ENCODE peak calls at places on chromosome 19, in seven cellular contexts. Z is mesothelial cell of epicardium; F is HT-29; K is uterus; A is lower leg skin; I is stimulated activated CD4-positive, alpha-beta T cell treated with anti-CD3 and anti-CD28 coated beads, Interleukin-2, amount 100 ng/mL, for 48 hours; E is nephron progenitor cell. G is an unnamed sample.

GRCh38 chr19:18304496-18305312 is 18.2 kb downstream of the LSM4 start:
- DNase-seq in Z (peak; percentile 70), F (peak; percentile 60), K (peak; percentile 87), A (peak; percentile 98), I (peak; percentile 78), E (peak; percentile 62), G (peak; percentile 96)

GRCh38 chr19:10836478-10837325 is 690 bp upstream of the TMED1 start:
- DNase-seq in Z (no peak), F (no peak), K (peak; percentile 86), A (peak; percentile 96), I (peak; percentile 68), E (peak; percentile 32), G (peak; percentile 87)

GRCh38 chr19:43626838-43627237 is 7.4 kb upstream of the ZNF428 start:
- DNase-seq in Z (no peak), F (no peak), K (no peak), A (no peak), I (no peak), E (no peak), G (no peak)

GRCh38 chr19:57611113-57611512 is 2.9 kb upstream of the ZNF134 start:
- DNase-seq in Z (no peak), F (no peak), K (no peak), A (no peak), I (no peak), E (no peak), G (no peak)

GRCh38 chr19:35882074-35882832 is 13.9 kb downstream of the APLP1 start:
- DNase-seq in Z (no peak), F (peak; percentile 90), K (peak; percentile 60), A (no peak), I (no peak), E (no peak), G (no peak)

GRCh38 chr19:13064092-13064489 is 38.6 kb downstream of the LYL1 start:
- DNase-seq in Z (no peak), F (no peak), K (no peak), A (no peak), I (no peak), E (no peak), G (no peak)

GRCh38 chr19:58513694-58514563 is 2.1 kb upstream of the SLC27A5 start:
- DNase-seq in Z (peak; percentile 96), F (peak; percentile 99), K (peak; percentile 69), A (peak; percentile 96), I (peak; percentile 95), E (peak; percentile 97), G (peak; percentile 91)

GRCh38 chr19:18401580-18402112 is 4.2 kb upstream of the LRRC25 start:
- DNase-seq in Z (no peak), F (peak; percentile 87), K (no peak), A (no peak), I (no peak), E (no peak), G (no peak)

GRCh38 chr19:12984683-12985048 is 10.6 kb upstream of the NFIX start:
- DNase-seq in Z (no peak), F (no peak), K (no peak), A (no peak), I (no peak), E (no peak), G (peak; percentile 70)

GRCh38 chr19:30148039-30148438 is 206.0 kb downstream of the URI1 start:
- DNase-seq in Z (no peak), F (no peak), K (no peak), A (no peak), I (no peak), E (no peak), G (no peak)

GRCh38 chr19:38975214-38975860 is at the start of gene FBXO17:
- DNase-seq in Z (peak; percentile 67), F (no peak), K (peak; percentile 51), A (peak; percentile 90), I (no peak), E (peak; percentile 74), G (peak; percentile 72)

GRCh38 chr19:56333506-56333905 is 18.9 kb upstream of the ZSCAN5A start:
- DNase-seq in Z (no peak), F (peak; percentile 92), K (no peak), A (no peak), I (peak; percentile 42), E (peak; percentile 42), G (no peak)

GRCh38 chr19:19329199-19329598 is 8.6 kb downstream of the MAU2 start:
- DNase-seq in Z (no peak), F (no peak), K (no peak), A (no peak), I (no peak), E (no peak), G (no peak)

GRCh38 chr19:42468273-42468796 is 25.6 kb upstream of the CXCL17 start:
- DNase-seq in Z (no peak), F (peak; percentile 62), K (no peak), A (peak; percentile 61), I (no peak), E (no peak), G (no peak)

GRCh38 chr19:45952691-45953505 is 20.8 kb downstream of the NOVA2 start:
- DNase-seq in Z (peak; percentile 86), F (no peak), K (no peak), A (no peak), I (peak; percentile 37), E (peak; percentile 92), G (no peak)

GRCh38 chr19:42131149-42132029 is 857 bp downstream of the POU2F2 start:
- DNase-seq in Z (no peak), F (no peak), K (no peak), A (no peak), I (no peak), E (no peak), G (no peak)

GRCh38 chr19:40232949-40233810 is 6.7 kb upstream of the CCNP start:
- DNase-seq in Z (no peak), F (no peak), K (no peak), A (no peak), I (no peak), E (no peak), G (no peak)

GRCh38 chr19:50489461-50490011 is 12.9 kb upstream of the GARIN5A start:
- DNase-seq in Z (no peak), F (no peak), K (no peak), A (no peak), I (no peak), E (no peak), G (no peak)

GRCh38 chr19:3830841-3831589 is 37.8 kb downstream of the ZFR2 start:
- DNase-seq in Z (no peak), F (no peak), K (no peak), A (no peak), I (no peak), E (no peak), G (no peak)

GRCh38 chr19:35718345-35719041 is 690 bp downstream of the KMT2B start:
- DNase-seq in Z (peak; percentile 59), F (peak; percentile 51), K (peak; percentile 46), A (no peak), I (no peak), E (peak; percentile 57), G (peak; percentile 81)

GRCh38 chr19:1062387-1063029 is 4.5 kb upstream of the ARHGAP45 start:
- DNase-seq in Z (no peak), F (no peak), K (no peak), A (no peak), I (no peak), E (peak; percentile 25), G (no peak)

GRCh38 chr19:1225451-1226226 is 12.2 kb downstream of the CBARP start:
- DNase-seq in Z (no peak), F (no peak), K (no peak), A (no peak), I (no peak), E (no peak), G (no peak)

GRCh38 chr19:48090281-48090802 is 20.3 kb downstream of the PLA2G4C start:
- DNase-seq in Z (no peak), F (peak; percentile 25), K (no peak), A (no peak), I (no peak), E (no peak), G (no peak)

GRCh38 chr19:7196721-7197168 is 97.5 kb downstream of the INSR start:
- DNase-seq in Z (no peak), F (no peak), K (peak; percentile 95), A (peak; percentile 90), I (no peak), E (no peak), G (peak; percentile 86)

GRCh38 chr19:3832001-3832400 is 36.8 kb downstream of the ZFR2 start:
- DNase-seq in Z (no peak), F (no peak), K (no peak), A (no peak), I (no peak), E (no peak), G (no peak)

GRCh38 chr19:39401549-39402416 is 4.9 kb upstream of the ZFP36 start:
- DNase-seq in Z (no peak), F (peak; percentile 95), K (peak; percentile 59), A (peak; percentile 91), I (peak; percentile 71), E (no peak), G (no peak)

GRCh38 chr19:33436360-33437345 is 63.1 kb downstream of the CEBPG start:
- DNase-seq in Z (no peak), F (peak; percentile 28), K (no peak), A (no peak), I (no peak), E (peak; percentile 23), G (no peak)

GRCh38 chr19:49422407-49423277 is 599 bp downstream of the PTH2 start:
- DNase-seq in Z (peak; percentile 51), F (no peak), K (no peak), A (no peak), I (peak; percentile 31), E (peak; percentile 84), G (no peak)

GRCh38 chr19:49342291-49342721 is 7.1 kb downstream of the CD37 start:
- DNase-seq in Z (no peak), F (no peak), K (peak; percentile 10), A (peak; percentile 75), I (no peak), E (no peak), G (no peak)

GRCh38 chr19:43798546-43799409 is 3.5 kb downstream of the LYPD5 start:
- DNase-seq in Z (peak; percentile 65), F (peak; percentile 51), K (no peak), A (peak; percentile 91), I (peak; percentile 35), E (peak; percentile 46), G (no peak)

GRCh38 chr19:11044436-11044835 is 44.8 kb upstream of the LDLR start:
- DNase-seq in Z (no peak), F (no peak), K (peak; percentile 44), A (no peak), I (no peak), E (no peak), G (no peak)

GRCh38 chr19:17243854-17244617 is 1.7 kb downstream of the NR2F6 start:
- DNase-seq in Z (no peak), F (peak; percentile 47), K (peak; percentile 56), A (peak; percentile 93), I (no peak), E (peak; percentile 70), G (no peak)

GRCh38 chr19:31348416-31349159 is 648 bp downstream of the TSHZ3 start:
- DNase-seq in Z (no peak), F (no peak), K (peak; percentile 48), A (no peak), I (no peak), E (peak; percentile 43), G (no peak)

GRCh38 chr19:41186971-41187883 is 5.8 kb upstream of the CYP2S1 start:
- DNase-seq in Z (no peak), F (no peak), K (no peak), A (no peak), I (no peak), E (no peak), G (no peak)

GRCh38 chr19:1181606-1182005 is 7.5 kb upstream of the SBNO2 start:
- DNase-seq in Z (no peak), F (peak; percentile 86), K (no peak), A (no peak), I (no peak), E (no peak), G (peak; percentile 68)

GRCh38 chr19:5587661-5588060 is 19.9 kb upstream of the TINCR start:
- DNase-seq in Z (no peak), F (no peak), K (no peak), A (no peak), I (no peak), E (no peak), G (no peak)

GRCh38 chr19:36182612-36183454 is 30.6 kb upstream of the COX7A1 start:
- DNase-seq in Z (no peak), F (no peak), K (no peak), A (no peak), I (no peak), E (no peak), G (no peak)

GRCh38 chr19:38049105-38049649 is 142.2 kb downstream of the SIPA1L3 start:
- DNase-seq in Z (no peak), F (no peak), K (no peak), A (no peak), I (peak; percentile 31), E (no peak), G (no peak)

G was measured in suprapubic skin.